ENCODE peak calls at places on chromosomes 6 and 20, in nine cellular contexts. One of them, this sample, is unnamed.

GRCh38 chr6:136344420-136344819 is 54.8 kb upstream of the BCLAF1 start:
- DNase-seq in AG04450: peak
- DNase-seq in fibroblast of lung: peak
- DNase-seq in stomach: no peak
- DNase-seq in OCI-LY7: no peak
- DNase-seq in upper lobe of right lung: no peak
- DNase-seq in heart left ventricle: no peak
- DNase-seq in psoas muscle: no peak
- DNase-seq in endodermal cell: no peak
- DNase-seq in this sample: peak

GRCh38 chr6:47278545-47278944 is 31.2 kb downstream of the TNFRSF21 start:
- DNase-seq in AG04450: peak
- DNase-seq in fibroblast of lung: no peak
- DNase-seq in stomach: no peak
- DNase-seq in OCI-LY7: no peak
- DNase-seq in upper lobe of right lung: no peak
- DNase-seq in heart left ventricle: no peak
- DNase-seq in psoas muscle: no peak
- DNase-seq in endodermal cell: peak
- DNase-seq in this sample: no peak

GRCh38 chr6:109236140-109237081 is 141.1 kb downstream of the CEP57L1 start:
- DNase-seq in AG04450: no peak
- DNase-seq in fibroblast of lung: no peak
- DNase-seq in stomach: no peak
- DNase-seq in OCI-LY7: peak
- DNase-seq in upper lobe of right lung: no peak
- DNase-seq in heart left ventricle: no peak
- DNase-seq in psoas muscle: no peak
- DNase-seq in endodermal cell: peak
- DNase-seq in this sample: no peak

GRCh38 chr6:170279977-170280688 is 10.7 kb downstream of the DLL1 start:
- DNase-seq in AG04450: no peak
- DNase-seq in fibroblast of lung: no peak
- DNase-seq in stomach: peak
- DNase-seq in OCI-LY7: no peak
- DNase-seq in upper lobe of right lung: peak
- DNase-seq in heart left ventricle: peak
- DNase-seq in psoas muscle: peak
- DNase-seq in endodermal cell: peak
- DNase-seq in this sample: no peak

GRCh38 chr6:49937811-49938210 is 26.2 kb downstream of the DEFB114 start:
- DNase-seq in AG04450: no peak
- DNase-seq in fibroblast of lung: no peak
- DNase-seq in stomach: no peak
- DNase-seq in OCI-LY7: no peak
- DNase-seq in upper lobe of right lung: no peak
- DNase-seq in heart left ventricle: no peak
- DNase-seq in psoas muscle: no peak
- DNase-seq in endodermal cell: no peak
- DNase-seq in this sample: no peak

GRCh38 chr20:47676219-47676721 is 109.0 kb downstream of the SULF2 start:
- DNase-seq in AG04450: no peak
- DNase-seq in fibroblast of lung: no peak
- DNase-seq in stomach: no peak
- DNase-seq in OCI-LY7: no peak
- DNase-seq in upper lobe of right lung: peak
- DNase-seq in heart left ventricle: no peak
- DNase-seq in psoas muscle: no peak
- DNase-seq in endodermal cell: peak
- DNase-seq in this sample: no peak

GRCh38 chr20:44021186-44021585 is 106.5 kb downstream of the TOX2 start:
- DNase-seq in AG04450: no peak
- DNase-seq in fibroblast of lung: no peak
- DNase-seq in stomach: no peak
- DNase-seq in OCI-LY7: no peak
- DNase-seq in upper lobe of right lung: no peak
- DNase-seq in heart left ventricle: no peak
- DNase-seq in psoas muscle: no peak
- DNase-seq in endodermal cell: peak
- DNase-seq in this sample: no peak

GRCh38 chr20:53331151-53331973 is 262.3 kb downstream of the ZNF217 start:
- DNase-seq in AG04450: no peak
- DNase-seq in fibroblast of lung: peak
- DNase-seq in stomach: no peak
- DNase-seq in OCI-LY7: no peak
- DNase-seq in upper lobe of right lung: no peak
- DNase-seq in heart left ventricle: no peak
- DNase-seq in psoas muscle: no peak
- DNase-seq in endodermal cell: peak
- DNase-seq in this sample: peak

GRCh38 chr6:33632603-33633039 is 11.5 kb downstream of the ITPR3 start:
- DNase-seq in AG04450: no peak
- DNase-seq in fibroblast of lung: peak
- DNase-seq in stomach: peak
- DNase-seq in OCI-LY7: peak
- DNase-seq in upper lobe of right lung: no peak
- DNase-seq in heart left ventricle: peak
- DNase-seq in psoas muscle: peak
- DNase-seq in endodermal cell: peak
- DNase-seq in this sample: peak

GRCh38 chr6:48037946-48038345 is 73.1 kb downstream of the PTCHD4 start:
- DNase-seq in AG04450: no peak
- DNase-seq in fibroblast of lung: no peak
- DNase-seq in stomach: no peak
- DNase-seq in OCI-LY7: no peak
- DNase-seq in upper lobe of right lung: no peak
- DNase-seq in heart left ventricle: no peak
- DNase-seq in psoas muscle: no peak
- DNase-seq in endodermal cell: no peak
- DNase-seq in this sample: no peak

GRCh38 chr20:21173496-21174025 is 47.7 kb downstream of the KIZ start:
- DNase-seq in AG04450: no peak
- DNase-seq in fibroblast of lung: peak
- DNase-seq in stomach: no peak
- DNase-seq in OCI-LY7: no peak
- DNase-seq in upper lobe of right lung: no peak
- DNase-seq in heart left ventricle: no peak
- DNase-seq in psoas muscle: no peak
- DNase-seq in endodermal cell: no peak
- DNase-seq in this sample: no peak

GRCh38 chr6:19417713-19418112 is 419.5 kb upstream of the ID4 start:
- DNase-seq in AG04450: no peak
- DNase-seq in fibroblast of lung: peak
- DNase-seq in stomach: no peak
- DNase-seq in OCI-LY7: no peak
- DNase-seq in upper lobe of right lung: no peak
- DNase-seq in heart left ventricle: no peak
- DNase-seq in psoas muscle: no peak
- DNase-seq in endodermal cell: no peak
- DNase-seq in this sample: peak

GRCh38 chr6:113697642-113698410 is 159.3 kb upstream of the MARCKS start:
- DNase-seq in AG04450: peak
- DNase-seq in fibroblast of lung: peak
- DNase-seq in stomach: no peak
- DNase-seq in OCI-LY7: no peak
- DNase-seq in upper lobe of right lung: no peak
- DNase-seq in heart left ventricle: no peak
- DNase-seq in psoas muscle: no peak
- DNase-seq in endodermal cell: no peak
- DNase-seq in this sample: peak

GRCh38 chr20:43840382-43841070 is 74.1 kb upstream of the TOX2 start:
- DNase-seq in AG04450: no peak
- DNase-seq in fibroblast of lung: peak
- DNase-seq in stomach: no peak
- DNase-seq in OCI-LY7: peak
- DNase-seq in upper lobe of right lung: no peak
- DNase-seq in heart left ventricle: no peak
- DNase-seq in psoas muscle: no peak
- DNase-seq in endodermal cell: peak
- DNase-seq in this sample: no peak

GRCh38 chr6:45791600-45792168 is 224.0 kb downstream of the CLIC5 start:
- DNase-seq in AG04450: peak
- DNase-seq in fibroblast of lung: peak
- DNase-seq in stomach: no peak
- DNase-seq in OCI-LY7: no peak
- DNase-seq in upper lobe of right lung: no peak
- DNase-seq in heart left ventricle: no peak
- DNase-seq in psoas muscle: no peak
- DNase-seq in endodermal cell: no peak
- DNase-seq in this sample: peak

GRCh38 chr20:51505566-51505965 is 37.0 kb downstream of the NFATC2 start:
- DNase-seq in AG04450: no peak
- DNase-seq in fibroblast of lung: no peak
- DNase-seq in stomach: no peak
- DNase-seq in OCI-LY7: no peak
- DNase-seq in upper lobe of right lung: peak
- DNase-seq in heart left ventricle: no peak
- DNase-seq in psoas muscle: no peak
- DNase-seq in endodermal cell: no peak
- DNase-seq in this sample: no peak

GRCh38 chr6:20038385-20038784 is 173.9 kb downstream of the MBOAT1 start:
- DNase-seq in AG04450: no peak
- DNase-seq in fibroblast of lung: no peak
- DNase-seq in stomach: no peak
- DNase-seq in OCI-LY7: no peak
- DNase-seq in upper lobe of right lung: no peak
- DNase-seq in heart left ventricle: no peak
- DNase-seq in psoas muscle: no peak
- DNase-seq in endodermal cell: no peak
- DNase-seq in this sample: no peak

GRCh38 chr20:52379723-52380336 is 188.3 kb upstream of the ZFP64 start:
- DNase-seq in AG04450: no peak
- DNase-seq in fibroblast of lung: no peak
- DNase-seq in stomach: peak
- DNase-seq in OCI-LY7: peak
- DNase-seq in upper lobe of right lung: peak
- DNase-seq in heart left ventricle: peak
- DNase-seq in psoas muscle: peak
- DNase-seq in endodermal cell: peak
- DNase-seq in this sample: peak

GRCh38 chr20:33470866-33471265 is 19.0 kb upstream of the CBFA2T2 start:
- DNase-seq in AG04450: no peak
- DNase-seq in fibroblast of lung: no peak
- DNase-seq in stomach: no peak
- DNase-seq in OCI-LY7: no peak
- DNase-seq in upper lobe of right lung: no peak
- DNase-seq in heart left ventricle: no peak
- DNase-seq in psoas muscle: no peak
- DNase-seq in endodermal cell: no peak
- DNase-seq in this sample: no peak

GRCh38 chr20:33472868-33473267 is 17.0 kb upstream of the CBFA2T2 start:
- DNase-seq in AG04450: no peak
- DNase-seq in fibroblast of lung: no peak
- DNase-seq in stomach: no peak
- DNase-seq in OCI-LY7: no peak
- DNase-seq in upper lobe of right lung: no peak
- DNase-seq in heart left ventricle: no peak
- DNase-seq in psoas muscle: no peak
- DNase-seq in endodermal cell: no peak
- DNase-seq in this sample: no peak

GRCh38 chr20:33466303-33466646 is 22.7 kb upstream of the SNTA1 start:
- DNase-seq in AG04450: no peak
- DNase-seq in fibroblast of lung: no peak
- DNase-seq in stomach: no peak
- DNase-seq in OCI-LY7: peak
- DNase-seq in upper lobe of right lung: no peak
- DNase-seq in heart left ventricle: no peak
- DNase-seq in psoas muscle: no peak
- DNase-seq in endodermal cell: no peak
- DNase-seq in this sample: no peak

GRCh38 chr20:33474097-33474846 is 15.6 kb upstream of the CBFA2T2 start:
- DNase-seq in AG04450: no peak
- DNase-seq in fibroblast of lung: no peak
- DNase-seq in stomach: no peak
- DNase-seq in OCI-LY7: no peak
- DNase-seq in upper lobe of right lung: no peak
- DNase-seq in heart left ventricle: no peak
- DNase-seq in psoas muscle: no peak
- DNase-seq in endodermal cell: no peak
- DNase-seq in this sample: no peak

DNA sequence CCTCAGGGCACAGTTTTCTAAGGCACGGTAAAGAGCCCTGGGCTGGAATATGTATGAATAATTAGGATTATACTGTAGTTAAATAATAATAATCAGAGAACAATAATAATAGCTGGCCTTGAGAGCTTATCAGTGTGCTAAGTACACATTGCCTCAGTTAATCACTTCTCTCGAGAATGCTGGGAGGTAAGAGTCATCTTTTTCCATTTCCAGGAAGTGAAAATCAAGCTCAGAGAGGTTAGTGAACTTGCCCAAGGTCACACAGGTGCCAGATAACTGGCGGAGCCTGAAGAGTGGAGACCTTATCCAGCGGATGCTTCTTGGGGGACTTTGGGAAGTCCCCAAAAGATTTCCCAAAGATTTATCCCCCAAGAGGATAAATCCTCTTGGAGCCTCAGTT is 19.4 kb upstream of the CBFA2T2 start:
- DNase-seq in AG04450: no peak
- DNase-seq in fibroblast of lung: no peak
- DNase-seq in stomach: no peak
- DNase-seq in OCI-LY7: no peak
- DNase-seq in upper lobe of right lung: no peak
- DNase-seq in heart left ventricle: no peak
- DNase-seq in psoas muscle: no peak
- DNase-seq in endodermal cell: no peak
- DNase-seq in this sample: no peak
- H3K27ac ChIP-seq in AG04450: no peak
- H3K27ac ChIP-seq in fibroblast of lung: no peak
- H3K27ac ChIP-seq in stomach: no peak
- H3K27ac ChIP-seq in OCI-LY7: no peak
- H3K27ac ChIP-seq in upper lobe of right lung: no peak
- H3K27ac ChIP-seq in heart left ventricle: no peak
- H3K27ac ChIP-seq in psoas muscle: no peak
- H3K27ac ChIP-seq in endodermal cell: no peak
- H3K27ac ChIP-seq in this sample: no peak

GRCh38 chr20:62624719-62625455 is 17.4 kb upstream of the SLCO4A1 start:
- DNase-seq in AG04450: no peak
- DNase-seq in fibroblast of lung: no peak
- DNase-seq in stomach: no peak
- DNase-seq in OCI-LY7: no peak
- DNase-seq in upper lobe of right lung: no peak
- DNase-seq in heart left ventricle: peak
- DNase-seq in psoas muscle: peak
- DNase-seq in endodermal cell: no peak
- DNase-seq in this sample: no peak
- H3K4me3 ChIP-seq in AG04450: no peak
- H3K4me3 ChIP-seq in fibroblast of lung: no peak
- H3K4me3 ChIP-seq in stomach: no peak
- H3K4me3 ChIP-seq in OCI-LY7: peak
- H3K4me3 ChIP-seq in upper lobe of right lung: no peak
- H3K4me3 ChIP-seq in heart left ventricle: no peak
- H3K4me3 ChIP-seq in psoas muscle: no peak
- H3K4me3 ChIP-seq in endodermal cell: no peak
- H3K4me3 ChIP-seq in this sample: no peak

GRCh38 chr20:61131944-61132343 is 120.1 kb upstream of the CDH4 start:
- DNase-seq in AG04450: no peak
- DNase-seq in fibroblast of lung: no peak
- DNase-seq in stomach: no peak
- DNase-seq in OCI-LY7: no peak
- DNase-seq in upper lobe of right lung: no peak
- DNase-seq in heart left ventricle: no peak
- DNase-seq in psoas muscle: no peak
- DNase-seq in endodermal cell: no peak
- DNase-seq in this sample: no peak
- H3K27ac ChIP-seq in AG04450: no peak
- H3K27ac ChIP-seq in fibroblast of lung: no peak
- H3K27ac ChIP-seq in stomach: no peak
- H3K27ac ChIP-seq in OCI-LY7: no peak
- H3K27ac ChIP-seq in upper lobe of right lung: no peak
- H3K27ac ChIP-seq in heart left ventricle: no peak
- H3K27ac ChIP-seq in psoas muscle: no peak
- H3K27ac ChIP-seq in endodermal cell: no peak
- H3K27ac ChIP-seq in this sample: no peak

GRCh38 chr20:2814076-2814475 is 711 bp upstream of the C20orf141 start:
- DNase-seq in AG04450: no peak
- DNase-seq in fibroblast of lung: no peak
- DNase-seq in stomach: no peak
- DNase-seq in OCI-LY7: no peak
- DNase-seq in upper lobe of right lung: no peak
- DNase-seq in heart left ventricle: no peak
- DNase-seq in psoas muscle: no peak
- DNase-seq in endodermal cell: peak
- DNase-seq in this sample: no peak
- H3K4me3 ChIP-seq in AG04450: no peak
- H3K4me3 ChIP-seq in fibroblast of lung: no peak
- H3K4me3 ChIP-seq in stomach: no peak
- H3K4me3 ChIP-seq in OCI-LY7: no peak
- H3K4me3 ChIP-seq in upper lobe of right lung: no peak
- H3K4me3 ChIP-seq in heart left ventricle: no peak
- H3K4me3 ChIP-seq in psoas muscle: no peak
- H3K4me3 ChIP-seq in endodermal cell: no peak
- H3K4me3 ChIP-seq in this sample: no peak